ENCODE peak calls at places on chromosomes 13 and 19, in four cellular contexts. O is tibial artery, U is progenitor cell of endocrine pancreas, N is AG09309. D is an unnamed sample.

GRCh38 chr19:18633321-18633720 is 3.5 kb upstream of the KLHL26 start:
- DNase-seq in O (no peak), U (no peak), N (no peak), D (no peak)

GRCh38 chr19:21197589-21198295 is 55.9 kb downstream of the ZNF431 start:
- DNase-seq in N (no peak), O (no peak), U (no peak), D (no peak)

GRCh38 chr13:91406619-91407018 is 8.2 kb downstream of the GPC5 start:
- DNase-seq in O (no peak), U (no peak), N (no peak), D (peak; percentile 43)

GRCh38 chr13:40749327-40749726 is 21.7 kb downstream of the MRPS31 start:
- DNase-seq in O (no peak), U (no peak), N (no peak), D (no peak)

GRCh38 chr13:111857846-111858560 is 208.9 kb upstream of the SOX1 start:
- DNase-seq in O (no peak), U (no peak), N (no peak), D (no peak)

GRCh38 chr19:49589391-49589790 is 1.6 kb upstream of the PRR12 start:
- DNase-seq in U (no peak), N (no peak), O (no peak), D (no peak)

GRCh38 chr19:1856698-1857603 is 6.4 kb downstream of the KLF16 start:
- DNase-seq in O (peak; percentile 76), N (no peak), U (peak; percentile 56), D (peak; percentile 90)

GRCh38 chr13:112096959-112097358 is 30.0 kb downstream of the SOX1 start:
- DNase-seq in N (no peak), O (no peak), U (no peak), D (no peak)

GRCh38 chr13:36750946-36751345 is 68.1 kb upstream of the RFXAP start:
- DNase-seq in U (no peak), O (no peak), N (no peak), D (no peak)

GRCh38 chr19:52638601-52639000 is 446 bp upstream of the ZNF83 start:
- DNase-seq in U (no peak), N (no peak), O (peak; percentile 20), D (peak; percentile 21)

GRCh38 chr19:58218899-58219298 is 9.8 kb upstream of the ZNF544 start:
- DNase-seq in U (no peak), O (no peak), N (no peak), D (no peak)

GRCh38 chr19:37537391-37537947 is 30.7 kb downstream of the ZNF793 start:
- DNase-seq in N (no peak), U (no peak), O (no peak), D (no peak)

GRCh38 chr19:17719730-17720486 is 628 bp downstream of the MAP1S start:
- DNase-seq in N (no peak), U (no peak), O (no peak), D (no peak)

GRCh38 chr19:11324079-11324661 is 15.3 kb downstream of the RAB3D start:
- DNase-seq in N (peak; percentile 92), U (no peak), O (peak; percentile 83), D (peak; percentile 71)

GRCh38 chr13:80871481-80871880 is 530.6 kb upstream of the SPRY2 start:
- DNase-seq in U (no peak), N (no peak), O (no peak), D (no peak)

GRCh38 chr19:42111811-42112210 is 20.4 kb downstream of the POU2F2 start:
- DNase-seq in N (no peak), U (no peak), O (no peak), D (no peak)

GRCh38 chr19:47363758-47364529 is 14.8 kb downstream of the DHX34 start:
- DNase-seq in O (no peak), N (peak; percentile 16), U (no peak), D (no peak)

GRCh38 chr19:19900574-19901444 is at the start of gene ZNF93:
- DNase-seq in O (peak; percentile 97), N (peak; percentile 83), U (peak; percentile 87), D (peak; percentile 86)

DNA sequence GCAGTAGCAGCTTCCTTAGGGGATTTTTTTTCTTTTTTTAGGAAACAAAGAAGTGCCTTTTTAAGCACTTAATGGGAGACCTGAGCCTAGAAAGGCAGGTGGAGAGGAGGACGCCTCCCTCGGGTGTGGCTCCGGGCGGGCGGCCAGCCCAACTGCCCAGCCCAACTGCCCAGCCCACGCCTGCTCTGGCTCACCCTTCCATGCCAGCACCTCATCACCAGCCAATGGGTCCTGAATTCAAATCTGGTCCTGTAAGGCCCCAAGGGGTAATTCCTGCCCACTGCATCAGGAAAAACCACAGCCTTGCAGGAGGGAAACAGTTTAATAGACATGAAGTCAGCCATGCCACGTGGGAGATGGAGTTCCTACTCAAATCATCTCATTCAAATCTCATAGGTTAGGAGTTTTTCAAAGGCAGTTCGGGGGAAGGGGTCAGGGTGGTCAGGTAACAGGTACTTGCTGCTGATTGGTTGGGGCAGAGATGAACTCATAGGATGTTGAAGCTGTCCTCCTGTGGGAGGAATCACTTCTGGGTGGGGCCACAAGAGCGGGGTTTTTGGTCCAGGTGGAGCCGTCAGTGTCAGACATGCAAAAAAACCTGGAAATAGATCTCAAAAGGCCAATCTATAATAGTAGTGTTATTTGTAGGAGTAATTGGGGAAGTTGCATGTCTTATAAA is 64.9 kb downstream of the HSPH1 start:
- DNase-seq in U (no peak), N (no peak), O (no peak), D (no peak)
- TF ChIP-seq CTCF in U (no peak), N (no peak), O (no peak), D (no peak)

GRCh38 chr13:62799038-62799535 is 1383.4 kb upstream of the PCDH20 start:
- DNase-seq in U (no peak), N (no peak), O (no peak), D (no peak)

GRCh38 chr13:62793850-62794249 is 1378.2 kb upstream of the PCDH20 start:
- DNase-seq in N (no peak), O (no peak), U (no peak), D (no peak)
- TF ChIP-seq CTCF in N (no peak), O (no peak), U (no peak), D (no peak)

GRCh38 chr19:54429176-54429495 is 13.9 kb downstream of the TTYH1 start:
- DNase-seq in N (no peak), O (no peak), U (no peak), D (no peak)

GRCh38 chr19:54429545-54430227 is 14.4 kb downstream of the TTYH1 start:
- DNase-seq in O (no peak), U (no peak), N (no peak), D (no peak)

GRCh38 chr19:54431255-54431838 is 16.1 kb downstream of the TTYH1 start:
- DNase-seq in O (no peak), N (no peak), U (no peak), D (no peak)

GRCh38 chr19:54432144-54432738 is 16.8 kb upstream of the LENG8 start:
- DNase-seq in N (no peak), U (no peak), O (no peak), D (no peak)

GRCh38 chr19:54430306-54431254 is 15.3 kb downstream of the TTYH1 start:
- DNase-seq in O (no peak), U (no peak), N (no peak), D (peak; percentile 77)
- TF ChIP-seq CTCF in O (no peak), U (peak; percentile 20), N (no peak), D (no peak)

GRCh38 chr19:10005632-10006334 is 4.5 kb downstream of the COL5A3 start:
- DNase-seq in N (no peak), O (no peak), U (no peak), D (no peak)

GRCh38 chr19:10003271-10003670 is 7.0 kb downstream of the COL5A3 start:
- DNase-seq in O (no peak), N (no peak), U (no peak), D (no peak)

GRCh38 chr19:10006752-10007323 is 3.5 kb downstream of the COL5A3 start:
- DNase-seq in O (no peak), N (no peak), U (no peak), D (no peak)

GRCh38 chr19:10006335-10006708 is 4.0 kb downstream of the COL5A3 start:
- DNase-seq in O (peak; percentile 46), N (no peak), U (no peak), D (no peak)

DNA sequence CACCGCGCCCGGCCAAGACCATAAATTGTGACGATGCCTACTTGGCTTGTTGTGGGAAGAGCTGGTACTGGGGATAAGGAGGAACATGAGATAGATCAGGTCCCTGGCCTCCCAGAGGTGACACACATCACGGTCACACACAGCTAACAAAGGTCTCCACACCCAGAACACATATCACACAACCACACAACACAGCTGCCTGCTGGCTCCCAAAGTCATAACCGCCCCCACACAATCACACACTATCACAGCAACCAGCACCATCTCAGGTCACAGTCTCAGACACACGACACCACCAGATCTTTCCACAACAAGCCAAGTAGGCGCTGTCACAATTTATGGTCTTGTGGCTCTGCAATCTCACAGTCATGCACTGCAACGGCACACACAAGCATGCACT is 5.7 kb downstream of the COL5A3 start:
- DNase-seq in U (no peak), O (no peak), N (no peak), D (no peak)
- TF ChIP-seq CTCF in U (no peak), O (no peak), N (no peak), D (no peak)

DNA sequence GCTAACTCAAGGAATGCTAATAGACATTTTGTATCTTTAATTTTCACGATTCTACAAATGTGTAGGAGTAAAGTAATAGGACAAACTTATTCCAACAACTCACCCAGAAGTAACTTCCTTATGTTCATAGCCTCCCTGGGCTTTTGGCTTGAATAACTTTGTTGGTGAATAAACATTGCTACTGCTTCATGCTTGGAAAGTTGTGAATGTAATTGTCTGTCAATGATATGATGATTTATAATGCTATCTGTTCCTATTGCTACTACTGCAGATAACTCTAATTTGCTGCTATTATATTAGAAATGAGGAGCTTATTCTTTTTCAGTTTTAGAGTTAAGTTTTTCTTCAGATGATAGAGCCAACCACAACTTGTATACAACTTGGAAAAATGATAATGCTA is 307.7 kb downstream of the PCDH9 start:
- DNase-seq in N (no peak), U (no peak), O (no peak), D (no peak)
- TF ChIP-seq CTCF in N (no peak), U (no peak), O (no peak), D (no peak)